ENCODE peak calls at places on chromosomes 6 and 20, in seven cellular contexts. G, B, A, P, Y, Q and X are unnamed samples.

GRCh38 chr6:12963566-12963965 is 247.0 kb downstream of the PHACTR1 start:
- DNase-seq in G (no peak), B (no peak), A (no peak), P (no peak), Y (no peak), Q (no peak), X (no peak)

GRCh38 chr6:149164199-149164745 is 153.2 kb upstream of the TAB2 start:
- DNase-seq in G (no peak), B (no peak), A (no peak), P (no peak), Y (no peak), Q (no peak), X (no peak)

GRCh38 chr6:129732542-129732941 is 22.6 kb upstream of the ARHGAP18 start:
- DNase-seq in G (no peak), B (peak; percentile 30), A (no peak), P (no peak), Y (no peak), Q (no peak), X (no peak)

GRCh38 chr6:148835920-148836441 is 89.2 kb downstream of the UST start:
- DNase-seq in G (no peak), B (peak; percentile 62), A (no peak), P (no peak), Y (peak; percentile 13), Q (no peak), X (no peak)

GRCh38 chr6:57303931-57304681 is 13.3 kb upstream of the PRIM2 start:
- DNase-seq in G (no peak), B (no peak), A (no peak), P (no peak), Y (no peak), Q (no peak), X (no peak)

GRCh38 chr20:50409495-50409894 is 100.7 kb upstream of the PTPN1 start:
- DNase-seq in G (no peak), B (no peak), A (no peak), P (no peak), Y (no peak), Q (no peak), X (no peak)

GRCh38 chr20:21270806-21271205 is 32.3 kb upstream of the XRN2 start:
- DNase-seq in G (no peak), B (no peak), A (no peak), P (no peak), Y (no peak), Q (no peak), X (no peak)

GRCh38 chr6:73525546-73526330 is 4.9 kb upstream of the EEF1A1 start:
- DNase-seq in G (no peak), B (no peak), A (no peak), P (no peak), Y (no peak), Q (no peak), X (no peak)

GRCh38 chr6:108837236-108837971 is 10.8 kb upstream of the ARMC2 start:
- DNase-seq in G (no peak), B (no peak), A (no peak), P (no peak), Y (peak; percentile 18), Q (no peak), X (no peak)

GRCh38 chr20:38894091-38894847 is 31.9 kb upstream of the FAM83D start:
- DNase-seq in G (peak; percentile 48), B (no peak), A (no peak), P (no peak), Y (no peak), Q (no peak), X (no peak)

GRCh38 chr6:43081043-43081442 is 4.9 kb downstream of the PTK7 start:
- DNase-seq in G (no peak), B (no peak), A (no peak), P (no peak), Y (no peak), Q (no peak), X (no peak)

GRCh38 chr20:10466325-10466724 is 31.2 kb downstream of the SLX4IP start:
- DNase-seq in G (peak; percentile 21), B (no peak), A (peak; percentile 14), P (no peak), Y (no peak), Q (no peak), X (no peak)

GRCh38 chr20:24653306-24653705 is 183.9 kb downstream of the SYNDIG1 start:
- DNase-seq in G (no peak), B (no peak), A (no peak), P (no peak), Y (peak; percentile 21), Q (no peak), X (no peak)

GRCh38 chr6:79461205-79461604 is 76.0 kb downstream of the LCA5 start:
- DNase-seq in G (no peak), B (no peak), A (no peak), P (no peak), Y (no peak), Q (no peak), X (peak; percentile 55)

GRCh38 chr6:74626288-74626687 is 579.6 kb downstream of the COL12A1 start:
- DNase-seq in G (no peak), B (no peak), A (no peak), P (no peak), Y (no peak), Q (no peak), X (no peak)

GRCh38 chr20:63097336-63097831 is 90.6 kb upstream of the BHLHE23 start:
- DNase-seq in G (peak; percentile 41), B (no peak), A (no peak), P (no peak), Y (no peak), Q (no peak), X (no peak)

GRCh38 chr6:47852727-47853126 is 70.9 kb downstream of the OPN5 start:
- DNase-seq in G (no peak), B (peak; percentile 85), A (no peak), P (peak; percentile 95), Y (peak; percentile 21), Q (no peak), X (no peak)

GRCh38 chr6:157585274-157586087 is 204.5 kb downstream of the ZDHHC14 start:
- DNase-seq in G (no peak), B (no peak), A (no peak), P (no peak), Y (no peak), Q (no peak), X (no peak)

GRCh38 chr6:132096245-132096644 is 145.1 kb upstream of the CCN2 start:
- DNase-seq in G (no peak), B (no peak), A (no peak), P (no peak), Y (no peak), Q (no peak), X (no peak)

GRCh38 chr20:4767084-4767483 is 45.4 kb downstream of the PRND start:
- DNase-seq in G (no peak), B (no peak), A (no peak), P (no peak), Y (no peak), Q (no peak), X (no peak)

GRCh38 chr6:18261877-18262276 is 2.5 kb downstream of the DEK start:
- DNase-seq in G (no peak), B (no peak), A (no peak), P (no peak), Y (no peak), Q (no peak), X (no peak)

GRCh38 chr20:23671479-23671878 is 17.4 kb downstream of the CST4 start:
- DNase-seq in G (no peak), B (no peak), A (no peak), P (no peak), Y (no peak), Q (no peak), X (no peak)

GRCh38 chr6:167119680-167120556 is 3.0 kb upstream of the CCR6 start:
- DNase-seq in G (no peak), B (no peak), A (no peak), P (no peak), Y (no peak), Q (peak; percentile 52), X (no peak)